ENCODE peak calls at places on chromosomes 7 and 10, in five cellular contexts. Q is SK-N-SH, M is HepG2, Y is H1, P is GM12878. Z is an unnamed sample.

GRCh38 chr7:133572853-133573252 is 320.0 kb downstream of the EXOC4 start:
- DNase-seq in Q (no peak), Y (no peak), M (no peak), P (no peak), Z (no peak)

GRCh38 chr10:31770307-31770902 is 158.2 kb downstream of the ARHGAP12 start:
- DNase-seq in M (peak; percentile 10), Y (no peak), P (no peak), Q (peak; percentile 73), Z (no peak)

GRCh38 chr7:46291601-46292150 is 370.6 kb upstream of the IGFBP3 start:
- DNase-seq in M (no peak), P (peak; percentile 60), Q (no peak), Y (no peak), Z (no peak)

GRCh38 chr7:105875505-105875904 is 894 bp downstream of the ATXN7L1 start:
- DNase-seq in P (no peak), M (no peak), Q (no peak), Y (no peak), Z (no peak)

GRCh38 chr10:71269301-71270288 is 49.5 kb upstream of the SLC29A3 start:
- DNase-seq in M (no peak), Y (peak; percentile 72), Q (no peak), P (no peak), Z (no peak)

GRCh38 chr10:31479752-31480151 is 160.7 kb downstream of the ZEB1 start:
- DNase-seq in Q (no peak), Y (no peak), P (no peak), M (no peak), Z (no peak)

GRCh38 chr7:128591705-128592104 is 80.4 kb upstream of the GARIN1A start:
- DNase-seq in Q (peak; percentile 61), M (no peak), P (no peak), Y (no peak), Z (no peak)

GRCh38 chr7:1255083-1255816 is 22.6 kb downstream of the UNCX start:
- DNase-seq in M (no peak), Q (no peak), Y (no peak), P (no peak), Z (no peak)

GRCh38 chr7:929311-929711 is 25.2 kb downstream of the ADAP1 start:
- DNase-seq in Y (no peak), M (peak; percentile 36), P (no peak), Q (no peak), Z (no peak)

GRCh38 chr10:32982293-32982709 is 24.3 kb upstream of the ITGB1 start:
- DNase-seq in P (no peak), Y (no peak), M (no peak), Q (no peak), Z (no peak)

DNA sequence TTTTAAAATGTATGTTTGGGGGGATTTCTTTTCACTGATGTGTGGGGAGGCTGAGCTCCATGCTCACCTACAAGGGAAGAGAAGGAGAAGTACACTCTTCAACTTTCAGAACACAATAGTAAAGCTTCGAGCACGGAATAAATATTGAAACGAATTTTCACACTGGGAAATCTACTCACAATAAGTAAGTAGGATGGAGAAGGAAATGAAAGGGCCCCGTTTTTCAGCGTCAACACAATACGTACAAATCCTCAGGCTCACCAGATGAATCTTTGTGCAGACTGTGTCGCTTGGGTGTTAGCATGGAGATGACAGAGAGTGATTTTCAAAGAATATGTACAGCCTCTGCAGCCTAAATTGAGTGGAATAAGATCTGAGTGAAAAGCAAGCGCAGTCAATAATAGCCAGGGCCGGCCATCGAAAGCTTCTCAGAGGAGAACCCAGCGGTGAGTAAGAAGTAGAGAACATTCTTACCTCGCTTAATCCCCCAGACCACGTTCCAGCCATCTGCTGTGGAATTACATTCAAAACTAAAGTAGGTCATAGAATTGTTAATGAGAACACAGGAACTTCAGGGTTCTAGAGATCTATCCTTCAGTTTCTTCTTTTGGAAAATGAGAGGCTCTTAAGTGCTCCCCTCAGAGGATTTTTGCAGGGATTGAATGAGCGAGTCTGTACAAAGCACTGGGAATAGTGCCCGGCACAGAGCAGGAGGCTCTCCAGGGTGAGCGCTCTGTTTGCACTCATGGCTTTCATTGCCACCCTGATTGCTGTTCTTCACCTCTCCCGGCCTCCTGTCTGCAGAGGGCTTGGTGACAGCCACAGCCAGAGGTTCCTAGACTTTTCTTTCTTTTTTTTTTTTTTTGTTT is 292.8 kb downstream of the SFMBT2 start:
- DNase-seq in Y (no peak), P (no peak), M (no peak), Q (no peak), Z (no peak)
- TF ChIP-seq RAD21 in Y (no peak), P (no peak), M (no peak), Q (no peak), Z (no peak)

GRCh38 chr7:44473295-44473694 is 17.2 kb downstream of the NUDCD3 start:
- DNase-seq in Y (no peak), Q (no peak), M (peak; percentile 92), P (no peak), Z (no peak)

GRCh38 chr7:44477955-44478354 is 12.5 kb downstream of the NUDCD3 start:
- DNase-seq in Y (no peak), Q (no peak), P (no peak), M (no peak), Z (no peak)

GRCh38 chr7:44471850-44472249 is 18.6 kb downstream of the NUDCD3 start:
- DNase-seq in Q (no peak), M (no peak), P (no peak), Y (no peak), Z (no peak)

GRCh38 chr7:44482502-44483485 is 7.7 kb downstream of the NUDCD3 start:
- DNase-seq in M (no peak), Q (no peak), Y (no peak), P (no peak), Z (no peak)

DNA sequence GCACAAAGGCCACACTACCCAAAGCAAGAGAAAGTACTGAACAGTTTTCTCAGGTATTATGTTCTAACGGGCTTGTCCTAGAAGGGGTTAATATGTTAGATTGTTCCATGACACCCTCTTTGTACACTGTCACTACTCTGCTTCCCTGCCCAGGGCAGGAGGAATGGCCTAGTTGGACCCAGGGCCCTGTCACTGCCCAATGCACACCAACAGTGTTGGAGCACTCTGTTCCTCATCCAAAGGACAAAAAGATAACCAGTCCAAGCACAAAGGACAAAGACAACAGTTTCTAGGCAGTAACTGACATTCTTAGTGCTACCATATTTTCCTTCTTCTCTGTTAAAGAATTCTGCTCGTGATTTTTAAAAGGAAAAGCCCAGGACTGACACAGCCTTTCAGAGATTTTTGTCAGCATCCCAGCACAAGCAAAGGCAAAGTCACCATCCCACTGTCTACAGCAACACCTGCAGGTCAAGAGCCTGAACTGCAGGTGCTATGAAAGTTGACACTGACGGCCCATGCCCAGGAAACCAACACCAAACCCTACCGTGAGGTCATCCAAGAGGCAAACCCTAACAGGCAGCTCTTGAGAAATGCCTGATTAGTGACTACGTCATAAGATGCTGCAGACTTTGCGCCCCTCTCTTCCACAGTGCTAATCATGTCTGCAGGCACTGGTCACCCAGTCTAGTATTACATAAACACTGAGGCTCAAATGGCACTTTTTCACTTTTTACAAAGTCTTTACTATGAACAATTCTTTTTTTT is 13.2 kb downstream of the NUDCD3 start:
- DNase-seq in M (peak; percentile 71), P (peak; percentile 46), Y (peak; percentile 65), Q (peak; percentile 72), Z (peak; percentile 40)
- TF ChIP-seq JUND in M (no peak), P (no peak), Y (peak; percentile 68), Q (no peak), Z (no peak)

DNA sequence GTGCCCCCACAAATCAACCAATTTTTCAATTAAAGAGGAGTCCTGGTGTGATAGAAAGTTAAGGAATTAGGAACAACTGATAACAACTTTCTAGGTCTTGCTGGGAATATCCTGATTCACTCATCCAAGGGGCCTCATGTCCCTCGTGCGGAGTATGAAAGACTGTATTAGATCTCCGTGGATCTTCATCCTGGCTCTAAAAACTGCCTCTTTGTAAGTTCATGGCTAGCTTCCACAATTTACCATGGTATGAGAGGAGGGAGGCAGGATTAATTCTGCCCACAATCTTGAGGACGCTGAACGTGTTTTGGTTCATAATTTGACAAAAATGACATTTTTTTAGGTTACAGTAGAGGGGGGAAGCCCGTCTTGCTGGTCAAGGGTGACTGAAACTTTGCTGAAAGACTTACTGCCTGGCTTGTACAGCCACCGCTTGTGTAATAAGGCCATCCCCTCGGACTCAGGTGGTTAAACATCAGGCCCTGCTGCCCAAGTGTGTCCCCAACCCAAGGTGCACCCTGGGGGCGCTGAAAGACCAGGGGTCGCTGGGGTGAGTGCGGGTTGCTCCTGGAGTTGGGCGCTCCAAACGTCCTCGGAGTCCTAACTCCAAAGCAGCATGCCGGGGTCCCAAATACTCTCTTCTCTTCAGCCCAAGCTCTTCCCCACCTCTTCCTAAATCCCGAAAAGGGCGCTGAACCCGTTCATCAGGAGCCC is 750 bp downstream of the HIBADH start:
- DNase-seq in M (peak; percentile 49), Q (peak; percentile 71), Y (no peak), P (no peak), Z (no peak)
- TF ChIP-seq RAD21 in M (no peak), Q (peak; percentile 61), Y (no peak), P (peak; percentile 42), Z (no peak)

GRCh38 chr10:46216003-46216634 is 70.7 kb upstream of the ANTXRL start:
- DNase-seq in M (no peak), P (no peak), Y (no peak), Q (peak; percentile 11), Z (no peak)
- TF ChIP-seq JUND in M (no peak), P (no peak), Y (no peak), Q (no peak), Z (no peak)

GRCh38 chr7:117186218-117186617 is 136.6 kb downstream of the WNT2 start:
- DNase-seq in M (no peak), Y (no peak), P (no peak), Q (no peak), Z (no peak)
- TF ChIP-seq RAD21 in M (no peak), Y (no peak), P (no peak), Q (no peak), Z (no peak)

GRCh38 chr10:54854843-54855242 is 53.8 kb upstream of the PCDH15 start:
- DNase-seq in M (no peak), Y (no peak), P (no peak), Q (no peak), Z (no peak)

GRCh38 chr10:54854389-54854788 is 53.4 kb upstream of the PCDH15 start:
- DNase-seq in Y (no peak), M (no peak), P (no peak), Q (no peak), Z (no peak)

GRCh38 chr10:54853883-54854282 is 52.9 kb upstream of the PCDH15 start:
- DNase-seq in M (no peak), Y (no peak), Q (no peak), P (no peak), Z (no peak)
- TF ChIP-seq JUND in M (no peak), Y (no peak), Q (no peak), P (no peak), Z (no peak)